ENCODE peak calls at places on chromosomes 3 and 15, in four cellular contexts. Q, Z, S and Y are unnamed samples.

GRCh38 chr15:77630956-77631789 is 1.5 kb downstream of the LINGO1 start:
- DNase-seq in S (no peak), Q (no peak), Z (no peak), Y (peak; percentile 62)

GRCh38 chr15:76107169-76107568 is 47.4 kb downstream of the TMEM266 start:
- DNase-seq in Z (no peak), Q (no peak), S (no peak), Y (no peak)

GRCh38 chr15:78353093-78353492 is 12.9 kb downstream of the CRABP1 start:
- DNase-seq in Q (peak; percentile 22), S (peak; percentile 87), Z (peak; percentile 2), Y (no peak)

GRCh38 chr3:184236636-184237035 is 7.3 kb downstream of the VWA5B2 start:
- DNase-seq in S (no peak), Z (no peak), Q (no peak), Y (no peak)

GRCh38 chr15:48414015-48414414 is 82.8 kb downstream of the DUT start:
- DNase-seq in Z (no peak), S (no peak), Q (no peak), Y (no peak)

GRCh38 chr3:126524429-126524988 is 554 bp downstream of the CHST13 start:
- DNase-seq in S (peak; percentile 31), Q (peak; percentile 69), Z (no peak), Y (no peak)

GRCh38 chr3:42094128-42094527 is 3.0 kb downstream of the TRAK1 start:
- DNase-seq in Q (no peak), S (no peak), Z (peak; percentile 64), Y (no peak)

GRCh38 chr3:169627073-169627472 is 36.4 kb downstream of the MECOM start:
- DNase-seq in Z (no peak), Q (no peak), S (no peak), Y (no peak)

GRCh38 chr3:29686889-29687592 is 406.2 kb downstream of the RBMS3 start:
- DNase-seq in Q (no peak), Z (peak; percentile 70), S (no peak), Y (no peak)

GRCh38 chr3:15797600-15798303 is at the start of gene ANKRD28:
- DNase-seq in Z (no peak), Q (peak; percentile 58), S (peak; percentile 33), Y (no peak)

GRCh38 chr3:98914210-98915080 is 12.9 kb upstream of the DCBLD2 start:
- DNase-seq in S (no peak), Q (peak; percentile 85), Z (no peak), Y (no peak)

GRCh38 chr15:68633181-68634121 is 54.7 kb downstream of the CORO2B start:
- DNase-seq in Z (no peak), S (no peak), Q (no peak), Y (no peak)

GRCh38 chr3:38725726-38726410 is 76.4 kb upstream of the SCN5A start:
- DNase-seq in Q (no peak), Z (no peak), S (peak; percentile 49), Y (no peak)

GRCh38 chr15:65519781-65520299 is 2.4 kb upstream of the DPP8 start:
- DNase-seq in Z (no peak), S (no peak), Q (no peak), Y (no peak)

GRCh38 chr3:191499307-191500125 is 38.6 kb downstream of the PYDC2 start:
- DNase-seq in Z (no peak), Q (no peak), S (no peak), Y (peak; percentile 13)

GRCh38 chr3:61315874-61316273 is 64.6 kb upstream of the FHIT start:
- DNase-seq in Q (peak; percentile 1), Z (no peak), S (no peak), Y (peak; percentile 61)

GRCh38 chr3:170076715-170077238 is 39.0 kb downstream of the GPR160 start:
- DNase-seq in S (no peak), Z (no peak), Q (peak; percentile 93), Y (no peak)

GRCh38 chr3:66998899-66999235 is 760 bp downstream of the KBTBD8 start:
- DNase-seq in Q (no peak), S (no peak), Z (no peak), Y (no peak)

GRCh38 chr3:141454906-141455602 is 31.8 kb upstream of the RASA2 start:
- DNase-seq in S (peak; percentile 71), Z (peak; percentile 53), Q (peak; percentile 77), Y (peak; percentile 17)

GRCh38 chr15:68775671-68776476 is 44.8 kb downstream of the ANP32A start:
- DNase-seq in Z (no peak), Q (no peak), S (no peak), Y (no peak)

GRCh38 chr3:115272036-115272824 is 125.1 kb upstream of the ZBTB20 start:
- DNase-seq in Z (no peak), S (peak; percentile 7), Q (no peak), Y (no peak)

GRCh38 chr3:183764854-183765731 is 60.3 kb downstream of the MAP6D1 start:
- DNase-seq in S (no peak), Q (no peak), Z (no peak), Y (no peak)

GRCh38 chr3:172627057-172627809 is 83.6 kb downstream of the NCEH1 start:
- DNase-seq in S (no peak), Z (no peak), Q (no peak), Y (no peak)

GRCh38 chr3:179956416-179956830 is 80.3 kb downstream of the PEX5L start:
- DNase-seq in Z (peak; percentile 96), Q (no peak), S (no peak), Y (no peak)
- TF ChIP-seq CREM in Z (peak; percentile 82), Q (no peak), S (no peak), Y (no peak)

GRCh38 chr3:154548341-154548740 is 118.4 kb upstream of the GPR149 start:
- DNase-seq in S (no peak), Z (no peak), Q (no peak), Y (no peak)
- TF ChIP-seq CREM in S (no peak), Z (no peak), Q (no peak), Y (no peak)

GRCh38 chr15:93566777-93567176 is 477.8 kb upstream of the RGMA start:
- DNase-seq in Z (no peak), S (no peak), Q (no peak), Y (no peak)
- TF ChIP-seq CREM in Z (no peak), S (no peak), Q (no peak), Y (no peak)

GRCh38 chr15:81813215-81813614 is 232.6 kb downstream of the MEX3B start:
- DNase-seq in Z (no peak), S (peak; percentile 15), Q (no peak), Y (peak; percentile 26)
- TF ChIP-seq CREM in Z (no peak), S (no peak), Q (no peak), Y (no peak)